ENCODE peak calls at places on chromosomes 3 and 15, in four cellular contexts. B is K562, V is GM12878, P is HepG2. F is an unnamed sample.

GRCh38 chr15:72197460-72198409 is at the start of gene GRAMD2A:
- DNase-seq in P (no peak), B (peak), V (no peak), F (peak)

GRCh38 chr15:62298811-62299210 is 133.7 kb upstream of the C2CD4B start:
- DNase-seq in B (no peak), P (no peak), V (no peak), F (no peak)

GRCh38 chr3:18079739-18080138 is 337.3 kb upstream of the TBC1D5 start:
- DNase-seq in P (no peak), V (no peak), B (no peak), F (no peak)

GRCh38 chr3:190429681-190430080 is 20.0 kb downstream of the TMEM207 start:
- DNase-seq in V (no peak), B (no peak), P (no peak), F (no peak)

GRCh38 chr15:33234019-33234418 is 39.5 kb upstream of the FMN1 start:
- DNase-seq in B (peak), V (no peak), P (peak), F (no peak)

GRCh38 chr3:132486086-132486485 is 68.8 kb downstream of the DNAJC13 start:
- DNase-seq in P (no peak), V (no peak), B (no peak), F (no peak)

GRCh38 chr15:41917767-41918430 is 24.0 kb upstream of the SPTBN5 start:
- DNase-seq in P (no peak), B (peak), V (no peak), F (no peak)

GRCh38 chr3:13300546-13301294 is 119.4 kb downstream of the NUP210 start:
- DNase-seq in P (no peak), B (no peak), V (no peak), F (no peak)

GRCh38 chr3:187808466-187809291 is 63.4 kb upstream of the BCL6 start:
- DNase-seq in P (peak), V (no peak), B (no peak), F (no peak)

GRCh38 chr15:78109156-78109555 is 16.8 kb downstream of the SH2D7 start:
- DNase-seq in B (no peak), V (no peak), P (no peak), F (no peak)

GRCh38 chr3:136305879-136306278 is 55.7 kb downstream of the PCCB start:
- DNase-seq in V (peak), P (no peak), B (no peak), F (no peak)

GRCh38 chr15:89647191-89647851 is 7.9 kb downstream of the KIF7 start:
- DNase-seq in B (peak), V (no peak), P (peak), F (peak)

GRCh38 chr3:150225986-150226385 is 182.1 kb upstream of the TSC22D2 start:
- DNase-seq in V (no peak), B (no peak), P (no peak), F (no peak)

GRCh38 chr3:56620371-56620770 is 62.7 kb downstream of the TASOR start:
- DNase-seq in P (no peak), B (no peak), V (no peak), F (no peak)

GRCh38 chr3:194908972-194909371 is 223.3 kb downstream of the FAM43A start:
- DNase-seq in B (no peak), V (no peak), P (no peak), F (no peak)

GRCh38 chr3:138854204-138854603 is 19.5 kb upstream of the PIK3CB start:
- DNase-seq in B (no peak), V (no peak), P (peak), F (no peak)

GRCh38 chr3:177320765-177321247 is 123.5 kb upstream of the TBL1XR1 start:
- DNase-seq in V (no peak), B (no peak), P (no peak), F (no peak)

GRCh38 chr3:51967384-51968174 is at the start of gene PCBP4:
- DNase-seq in P (peak), B (peak), V (no peak), F (peak)

GRCh38 chr15:90839187-90840071 is 29.0 kb upstream of the FURIN start:
- DNase-seq in V (no peak), P (peak), B (no peak), F (peak)

GRCh38 chr3:80190051-80190450 is 422.3 kb upstream of the ROBO1 start:
- DNase-seq in P (no peak), V (no peak), B (no peak), F (no peak)

GRCh38 chr3:151960956-151961580 is 87.6 kb downstream of the SUCNR1 start:
- DNase-seq in P (no peak), B (no peak), V (no peak), F (no peak)

GRCh38 chr3:157335677-157336076 is 101.0 kb upstream of the PTX3 start:
- DNase-seq in P (no peak), B (no peak), V (no peak), F (peak)

GRCh38 chr3:106265704-106266103 is 396.9 kb upstream of the CBLB start:
- DNase-seq in P (no peak), V (no peak), B (no peak), F (no peak)

GRCh38 chr15:43514241-43515057 is 3.0 kb upstream of the MAP1A start:
- DNase-seq in P (peak), B (peak), V (no peak), F (peak)

GRCh38 chr15:66480267-66480666 is 17.3 kb downstream of the SNAPC5 start:
- DNase-seq in B (no peak), V (no peak), P (no peak), F (no peak)

GRCh38 chr3:71500696-71501095 is 82.8 kb downstream of the FOXP1 start:
- DNase-seq in B (no peak), V (no peak), P (no peak), F (no peak)

GRCh38 chr3:71499477-71499876 is 84.1 kb downstream of the FOXP1 start:
- DNase-seq in V (no peak), B (no peak), P (no peak), F (no peak)

GRCh38 chr3:71504250-71505036 is 79.1 kb downstream of the FOXP1 start:
- DNase-seq in P (no peak), B (peak), V (no peak), F (no peak)

GRCh38 chr3:71502066-71502465 is 81.5 kb downstream of the FOXP1 start:
- DNase-seq in P (no peak), B (no peak), V (no peak), F (no peak)

GRCh38 chr3:71503525-71504249 is 79.8 kb downstream of the FOXP1 start:
- DNase-seq in P (no peak), V (no peak), B (no peak), F (no peak)
- TF ChIP-seq NR2C2 in P (no peak), V (no peak), B (no peak), F (no peak)

GRCh38 chr3:24390169-24390821 is 104.4 kb downstream of the THRB start:
- DNase-seq in B (no peak), P (no peak), V (no peak), F (no peak)
- TF ChIP-seq NR2C2 in B (no peak), P (no peak), V (no peak), F (no peak)

GRCh38 chr3:125191730-125192129 is 20.8 kb downstream of the SLC12A8 start:
- DNase-seq in P (no peak), B (no peak), V (no peak), F (no peak)

GRCh38 chr3:125191256-125191655 is 21.3 kb downstream of the SLC12A8 start:
- DNase-seq in V (no peak), P (no peak), B (no peak), F (no peak)

GRCh38 chr3:125194061-125194848 is 18.3 kb downstream of the SLC12A8 start:
- DNase-seq in B (no peak), P (no peak), V (no peak), F (no peak)

GRCh38 chr3:125192190-125193035 is 20.1 kb downstream of the SLC12A8 start:
- DNase-seq in P (no peak), B (peak), V (peak), F (peak)

GRCh38 chr3:125194849-125195601 is 17.5 kb downstream of the SLC12A8 start:
- DNase-seq in V (no peak), P (no peak), B (no peak), F (no peak)
- TF ChIP-seq NR2C2 in V (no peak), P (no peak), B (no peak), F (no peak)

GRCh38 chr15:48358229-48358641 is 27.0 kb downstream of the DUT start:
- DNase-seq in B (no peak), P (no peak), V (no peak), F (no peak)

GRCh38 chr15:48355377-48355776 is 24.1 kb downstream of the DUT start:
- DNase-seq in B (no peak), P (peak), V (no peak), F (no peak)

GRCh38 chr15:48354694-48355303 is 23.6 kb downstream of the DUT start:
- DNase-seq in P (peak), B (no peak), V (no peak), F (no peak)

GRCh38 chr15:48352474-48353072 is 21.3 kb downstream of the DUT start:
- DNase-seq in V (no peak), B (peak), P (peak), F (peak)
- TF ChIP-seq NR2C2 in V (no peak), B (no peak), P (no peak), F (no peak)

GRCh38 chr3:163368168-163368567 is 1710.1 kb downstream of the SI start:
- DNase-seq in B (no peak), V (no peak), P (no peak), F (no peak)

GRCh38 chr3:163362154-163362553 is 1716.1 kb downstream of the SI start:
- DNase-seq in B (no peak), P (no peak), V (no peak), F (no peak)

DNA sequence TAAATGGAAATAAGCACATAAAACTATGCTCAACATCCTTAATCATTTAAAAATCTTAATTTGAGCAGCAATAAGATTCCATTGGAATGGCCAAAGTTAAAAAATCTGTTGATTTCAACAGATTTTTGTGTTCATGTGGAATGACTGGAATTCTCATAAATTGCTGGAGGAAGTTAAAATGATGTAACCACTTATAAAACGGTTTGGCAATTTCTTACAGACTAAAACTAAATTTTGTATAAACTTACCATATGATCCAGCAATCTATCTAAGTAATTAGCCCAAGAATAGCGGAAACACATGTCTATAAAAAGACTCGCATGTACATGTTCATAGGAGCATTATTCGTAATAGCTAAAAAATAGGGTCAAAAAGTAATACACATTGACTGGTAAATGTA is 1713.6 kb downstream of the SI start:
- DNase-seq in B (no peak), P (no peak), V (no peak), F (no peak)
- TF ChIP-seq NR2C2 in B (no peak), P (no peak), V (no peak), F (no peak)

DNA sequence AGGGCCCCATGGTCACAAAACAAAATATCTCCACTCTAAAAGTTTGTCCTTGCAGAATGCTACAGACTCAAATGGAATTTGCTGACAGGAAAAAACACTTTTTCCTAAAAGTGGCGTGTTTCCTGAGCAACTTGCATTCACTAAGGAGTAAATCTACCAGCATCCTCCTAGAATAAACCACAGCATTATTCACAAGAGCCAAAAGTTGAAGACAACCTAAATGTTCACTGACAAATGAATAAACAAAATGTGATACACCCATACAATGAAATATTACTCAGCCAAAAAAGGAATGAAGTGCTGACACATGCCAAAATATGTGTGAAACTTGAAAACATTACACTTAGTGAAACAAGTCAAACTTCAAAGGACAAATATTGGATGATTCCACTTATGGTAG is 28.9 kb downstream of the ITGB5 start:
- DNase-seq in P (no peak), V (no peak), B (no peak), F (no peak)
- TF ChIP-seq NR2C2 in P (no peak), V (no peak), B (no peak), F (no peak)